ENCODE peak calls at places on chromosomes 4 and X, in five cellular contexts. D is K562, T is HepG2, W is GM12878, L is SK-N-SH. H is an unnamed sample.

GRCh38 chr4:2150076-2150475 is 90.9 kb downstream of the NAT8L start:
- DNase-seq in D (no peak), T (no peak), W (no peak), L (no peak), H (no peak)

GRCh38 chrX:95885074-95885473 is 799.6 kb upstream of the DIAPH2 start:
- DNase-seq in D (no peak), T (no peak), W (no peak), L (no peak), H (no peak)

GRCh38 chr4:3869661-3870566 is 103.7 kb downstream of the ADRA2C start:
- DNase-seq in D (no peak), T (no peak), W (no peak), L (no peak), H (no peak)

GRCh38 chr4:996030-996993 is 3.1 kb upstream of the SLC26A1 start:
- DNase-seq in D (peak), T (no peak), W (no peak), L (peak), H (no peak)

GRCh38 chrX:46059316-46059715 is 485.9 kb downstream of the ZNF674 start:
- DNase-seq in D (no peak), T (no peak), W (no peak), L (no peak), H (no peak)

GRCh38 chr4:4328840-4329239 is 38.8 kb downstream of the ZBTB49 start:
- DNase-seq in D (no peak), T (no peak), W (no peak), L (no peak), H (no peak)

GRCh38 chr4:16196482-16197393 is 29.5 kb downstream of the TAPT1 start:
- DNase-seq in D (no peak), T (peak), W (peak), L (no peak), H (no peak)

GRCh38 chrX:151902813-151903591 is 9.7 kb upstream of the MAGEA4 start:
- DNase-seq in D (no peak), T (peak), W (no peak), L (no peak), H (no peak)

GRCh38 chr4:41696131-41696530 is 52.4 kb downstream of the PHOX2B start:
- DNase-seq in D (no peak), T (no peak), W (no peak), L (no peak), H (no peak)

GRCh38 chr4:106355193-106355592 is 13.4 kb downstream of the GIMD1 start:
- DNase-seq in D (no peak), T (no peak), W (no peak), L (no peak), H (no peak)

GRCh38 chrX:155056877-155057792 is 13.8 kb downstream of the CMC4 start:
- DNase-seq in D (peak), T (peak), W (peak), L (peak), H (peak)

GRCh38 chrX:150225756-150226155 is 137.4 kb upstream of the MAMLD1 start:
- DNase-seq in D (no peak), T (no peak), W (no peak), L (no peak), H (no peak)

GRCh38 chrX:150546711-150547153 is 21.7 kb upstream of the MTM1 start:
- DNase-seq in D (no peak), T (no peak), W (no peak), L (no peak), H (no peak)

GRCh38 chr4:150244600-150244999 is 166.4 kb downstream of the DCLK2 start:
- DNase-seq in D (no peak), T (no peak), W (no peak), L (no peak), H (no peak)

GRCh38 chrX:29687687-29688086 is 527.7 kb upstream of the MAGEB2 start:
- DNase-seq in D (no peak), T (no peak), W (no peak), L (no peak), H (no peak)

GRCh38 chr4:36004231-36004851 is 240.0 kb downstream of the ARAP2 start:
- DNase-seq in D (no peak), T (no peak), W (no peak), L (no peak), H (no peak)

GRCh38 chr4:139568206-139568969 is 12.4 kb upstream of the SETD7 start:
- DNase-seq in D (no peak), T (no peak), W (no peak), L (no peak), H (no peak)

GRCh38 chr4:73706811-73707210 is 33.6 kb upstream of the CXCL8 start:
- DNase-seq in D (no peak), T (no peak), W (no peak), L (no peak), H (no peak)

GRCh38 chr4:62023633-62024032 is 823.5 kb downstream of the ADGRL3 start:
- DNase-seq in D (no peak), T (no peak), W (no peak), L (no peak), H (no peak)

DNA sequence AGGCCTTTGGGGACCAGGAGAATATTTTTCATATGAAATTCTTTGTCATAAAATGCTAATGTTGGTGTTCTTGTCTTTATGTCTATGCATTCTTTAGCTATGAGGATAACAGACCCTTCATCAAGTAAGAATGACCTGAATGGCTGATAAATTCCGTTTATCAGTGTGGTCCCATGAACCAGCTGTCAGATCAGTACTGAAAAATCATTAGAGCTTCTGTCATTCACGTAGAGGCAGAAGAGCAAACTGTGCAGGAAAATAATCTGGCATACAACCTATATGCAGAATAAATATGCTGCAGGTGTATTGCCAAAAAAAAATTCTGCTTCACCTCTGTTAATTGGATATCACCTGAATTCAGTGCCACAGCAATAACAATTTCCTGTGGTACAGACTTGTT is 828.6 kb downstream of the ADGRL3 start:
- DNase-seq in D (no peak), T (no peak), W (no peak), L (no peak), H (no peak)
- TF ChIP-seq EP300 in D (no peak), T (no peak), W (no peak), L (no peak), H (no peak)

GRCh38 chr4:157996598-157996997 is 176.2 kb downstream of the GASK1B start:
- DNase-seq in D (no peak), T (no peak), W (no peak), L (no peak), H (no peak)

GRCh38 chr4:157992948-157993839 is 179.6 kb downstream of the GASK1B start:
- DNase-seq in D (no peak), T (peak), W (no peak), L (no peak), H (no peak)

GRCh38 chr4:157997296-157997695 is 175.5 kb downstream of the GASK1B start:
- DNase-seq in D (no peak), T (peak), W (no peak), L (no peak), H (no peak)

GRCh38 chr4:157996061-157996460 is 176.8 kb downstream of the GASK1B start:
- DNase-seq in D (no peak), T (no peak), W (no peak), L (no peak), H (no peak)

DNA sequence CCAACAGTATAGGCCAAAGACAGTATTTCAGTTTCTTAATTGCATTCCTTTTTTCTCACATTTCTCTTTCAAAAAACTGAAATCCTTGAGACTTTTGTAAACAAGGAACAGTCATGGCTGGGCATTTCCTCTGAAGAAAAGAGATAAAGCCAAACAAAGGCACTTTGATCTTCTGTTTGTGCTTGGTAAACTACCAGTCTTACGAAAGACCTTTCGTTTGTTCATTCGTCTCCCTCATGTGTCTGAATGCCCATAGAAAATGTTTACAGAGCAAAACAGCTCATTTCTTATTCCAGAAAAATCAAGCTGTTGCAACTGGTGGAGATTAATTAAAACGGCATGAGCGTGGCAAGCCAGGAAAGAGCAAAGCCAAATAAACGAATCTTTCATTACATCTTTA is 178.0 kb downstream of the GASK1B start:
- DNase-seq in D (no peak), T (peak), W (no peak), L (no peak), H (no peak)
- TF ChIP-seq YY1 in D (no peak), T (peak), W (no peak), L (no peak), H (no peak)

DNA sequence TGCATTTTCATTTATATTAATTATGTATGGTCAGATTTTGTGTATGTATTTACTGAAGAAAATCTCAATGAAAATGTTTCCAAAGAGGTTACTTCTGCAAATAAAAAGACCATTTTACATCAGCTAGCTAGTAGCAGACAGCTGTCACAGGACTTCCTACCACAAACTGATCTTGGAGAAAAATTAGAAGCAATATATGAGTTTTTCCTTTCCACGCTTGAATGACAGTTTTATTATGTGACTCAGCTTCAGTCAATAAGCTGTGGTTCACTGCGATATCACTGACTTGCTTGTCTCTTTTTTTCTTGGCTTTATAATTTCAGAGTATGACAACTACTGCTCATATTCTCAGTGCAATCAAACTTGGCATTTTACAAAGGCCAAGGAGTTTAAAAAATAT is 787.4 kb upstream of the GALNTL6 start:
- DNase-seq in D (no peak), T (no peak), W (no peak), L (no peak), H (no peak)
- TF ChIP-seq EP300 in D (no peak), T (no peak), W (no peak), L (no peak), H (no peak)

DNA sequence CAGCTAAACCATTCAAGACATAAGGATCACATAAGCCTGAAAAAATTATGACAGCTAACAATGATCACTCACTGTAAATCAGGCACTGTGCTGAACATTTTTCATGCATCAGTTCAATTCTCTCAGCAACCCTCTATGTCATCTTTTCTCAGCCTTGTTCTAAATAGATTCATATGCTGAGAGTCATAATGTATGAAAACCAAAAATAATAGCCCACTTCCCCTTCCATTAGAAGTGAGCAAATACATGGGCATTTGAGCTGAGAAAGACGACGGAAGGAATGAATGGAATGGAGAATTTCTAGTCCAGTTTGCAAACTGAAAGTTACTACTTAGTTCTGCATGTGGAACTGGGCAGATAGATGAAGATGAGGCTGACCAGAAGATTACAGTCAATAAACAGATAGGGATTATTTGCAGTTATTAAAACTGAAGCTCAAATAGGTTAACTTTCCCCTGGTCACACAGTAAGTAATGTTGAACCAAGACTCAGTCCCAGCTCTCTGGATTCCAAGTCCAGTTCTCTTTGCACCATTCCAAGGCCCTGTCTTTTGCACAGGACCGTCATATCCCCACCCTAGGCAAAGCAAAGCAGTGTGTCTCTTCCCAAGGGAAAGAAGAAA is 1.6 kb upstream of the SH3RF1 start:
- DNase-seq in D (no peak), T (no peak), W (peak), L (no peak), H (no peak)
- TF ChIP-seq YY1 in D (no peak), T (no peak), W (no peak), L (peak), H (no peak)

DNA sequence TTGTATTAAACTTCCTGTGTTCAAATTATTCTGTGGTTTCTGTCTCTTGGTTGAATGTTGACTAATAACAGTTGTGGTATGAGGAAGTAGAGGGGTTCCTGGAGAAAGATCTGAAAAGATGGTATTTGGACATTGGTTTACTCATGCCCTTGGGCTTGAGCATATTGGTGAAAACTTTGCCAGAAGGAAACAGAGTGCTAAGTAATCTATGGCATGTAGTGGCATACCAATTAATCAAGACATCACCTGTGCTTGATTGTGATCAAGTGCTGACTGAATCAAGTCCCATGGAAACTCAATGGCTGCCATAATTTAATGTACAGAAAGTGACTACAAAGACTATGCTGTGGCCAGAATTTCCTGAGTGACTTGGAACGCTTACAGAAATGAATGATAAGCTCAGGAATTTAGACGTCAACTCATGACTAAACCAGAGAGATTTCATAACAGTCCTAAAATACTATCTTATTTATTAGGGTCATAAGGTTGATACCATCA is 2063.0 kb downstream of the ARAP2 start:
- DNase-seq in D (no peak), T (no peak), W (no peak), L (no peak), H (no peak)
- TF ChIP-seq EP300 in D (no peak), T (no peak), W (no peak), L (no peak), H (no peak)

GRCh38 chr4:53116959-53117358 is 248.9 kb downstream of the SCFD2 start:
- DNase-seq in D (no peak), T (no peak), W (no peak), L (no peak), H (no peak)
- TF ChIP-seq YY1 in D (no peak), T (no peak), W (no peak), L (no peak), H (no peak)

GRCh38 chr4:124903995-124904722 is 191.6 kb upstream of the ANKRD50 start:
- DNase-seq in D (no peak), T (no peak), W (no peak), L (no peak), H (no peak)
- TF ChIP-seq EP300 in D (no peak), T (no peak), W (no peak), L (no peak), H (no peak)